ENCODE peak calls at places on chromosome 2, in six cellular contexts. E, X, N, Q, B and L are unnamed samples.

GRCh38 chr2:43169987-43170732 is 56.2 kb downstream of the ZFP36L2 start:
- DNase-seq in E (no peak), X (peak), N (no peak), Q (no peak), B (no peak), L (no peak)

GRCh38 chr2:218152777-218153176 is 14.0 kb downstream of the CXCR1 start:
- DNase-seq in E (peak), X (no peak), N (no peak), Q (no peak), B (no peak), L (no peak)

GRCh38 chr2:16640867-16641266 is 24.8 kb downstream of the CYRIA start:
- DNase-seq in E (no peak), X (no peak), N (no peak), Q (peak), B (peak), L (no peak)

GRCh38 chr2:132715554-132715953 is 45.5 kb upstream of the LYPD1 start:
- DNase-seq in E (no peak), X (no peak), N (no peak), Q (no peak), B (no peak), L (no peak)

GRCh38 chr2:235047171-235048160 is 95.6 kb downstream of the SH3BP4 start:
- DNase-seq in E (no peak), X (no peak), N (no peak), Q (no peak), B (no peak), L (no peak)

GRCh38 chr2:43051316-43051715 is 175.1 kb downstream of the ZFP36L2 start:
- DNase-seq in E (no peak), X (no peak), N (no peak), Q (peak), B (peak), L (no peak)

GRCh38 chr2:45986509-45986908 is 310.7 kb upstream of the EPAS1 start:
- DNase-seq in E (no peak), X (no peak), N (no peak), Q (no peak), B (no peak), L (peak)

GRCh38 chr2:147641644-147642043 is 203.2 kb upstream of the ACVR2A start:
- DNase-seq in E (no peak), X (no peak), N (no peak), Q (peak), B (no peak), L (no peak)

GRCh38 chr2:211836409-211836808 is 702.2 kb downstream of the ERBB4 start:
- DNase-seq in E (no peak), X (no peak), N (no peak), Q (no peak), B (no peak), L (no peak)

GRCh38 chr2:25035537-25036220 is 6.2 kb upstream of the EFR3B start:
- DNase-seq in E (no peak), X (no peak), N (no peak), Q (no peak), B (no peak), L (no peak)

GRCh38 chr2:176637497-176638166 is 368.4 kb downstream of the MTX2 start:
- DNase-seq in E (peak), X (peak), N (peak), Q (peak), B (peak), L (no peak)

GRCh38 chr2:21939961-21940360 is 816.2 kb downstream of the TDRD15 start:
- DNase-seq in E (no peak), X (no peak), N (no peak), Q (peak), B (peak), L (no peak)

GRCh38 chr2:25587361-25587760 is 86.0 kb downstream of the DTNB start:
- DNase-seq in E (no peak), X (no peak), N (no peak), Q (peak), B (peak), L (no peak)

GRCh38 chr2:143246246-143246645 is 117.0 kb downstream of the ARHGAP15 start:
- DNase-seq in E (no peak), X (no peak), N (no peak), Q (no peak), B (no peak), L (no peak)
- H2BK15ac ChIP-seq in E (no peak), X (no peak), N (no peak), Q (no peak), B (no peak), L (no peak)

GRCh38 chr2:168397629-168398028 is 58.4 kb upstream of the CERS6 start:
- DNase-seq in E (no peak), X (no peak), N (no peak), Q (no peak), B (no peak), L (no peak)
- H2BK15ac ChIP-seq in E (no peak), X (no peak), N (no peak), Q (no peak), B (no peak), L (no peak)

DNA sequence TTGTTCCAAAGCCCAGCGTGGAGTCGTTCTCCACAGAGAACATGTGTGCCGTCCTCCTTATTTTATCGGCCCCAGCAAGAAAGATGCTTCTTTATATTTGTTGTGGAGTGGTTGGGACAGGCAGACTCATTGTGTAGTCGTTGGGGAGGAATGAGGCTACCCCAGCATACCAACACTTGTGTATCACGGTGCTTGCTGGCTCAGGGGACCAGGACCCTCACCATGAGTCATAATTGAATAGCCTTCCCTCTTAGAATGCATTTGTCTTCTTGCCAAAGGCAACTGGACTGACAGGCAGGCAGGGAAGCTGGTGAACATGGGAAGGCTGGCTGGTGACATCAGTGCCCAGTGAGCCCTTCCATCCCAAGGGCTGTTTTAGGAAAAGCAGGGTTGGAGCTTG is 4.7 kb downstream of the CAPN10 start:
- DNase-seq in E (no peak), X (no peak), N (no peak), Q (peak), B (no peak), L (no peak)
- H2BK15ac ChIP-seq in E (no peak), X (no peak), N (no peak), Q (no peak), B (no peak), L (no peak)

GRCh38 chr2:929965-930364 is 20.7 kb upstream of the SNTG2 start:
- DNase-seq in E (no peak), X (no peak), N (no peak), Q (no peak), B (no peak), L (peak)
- H2BK15ac ChIP-seq in E (no peak), X (no peak), N (no peak), Q (no peak), B (no peak), L (peak)

DNA sequence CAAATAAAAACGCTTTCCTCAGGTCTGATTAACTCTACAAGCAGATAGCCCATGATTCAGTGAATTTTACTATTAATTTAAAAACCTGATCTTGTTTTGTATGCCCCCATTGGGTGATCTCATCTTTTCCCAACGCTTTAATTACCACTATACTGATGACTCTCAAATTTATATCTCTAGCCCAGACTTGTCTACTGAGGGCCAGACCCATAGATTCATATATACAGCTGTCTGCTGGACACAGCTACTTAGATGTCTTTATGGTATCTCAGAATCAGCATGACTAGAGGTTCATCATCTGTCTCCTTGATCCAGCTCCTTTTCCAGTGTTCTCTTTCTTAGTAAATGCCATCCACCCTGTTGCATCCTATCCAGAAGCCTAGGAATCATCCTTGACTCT is 33.8 kb downstream of the TAF1B start:
- DNase-seq in E (no peak), X (no peak), N (no peak), Q (no peak), B (no peak), L (no peak)
- H2BK15ac ChIP-seq in E (no peak), X (no peak), N (no peak), Q (no peak), B (no peak), L (no peak)

DNA sequence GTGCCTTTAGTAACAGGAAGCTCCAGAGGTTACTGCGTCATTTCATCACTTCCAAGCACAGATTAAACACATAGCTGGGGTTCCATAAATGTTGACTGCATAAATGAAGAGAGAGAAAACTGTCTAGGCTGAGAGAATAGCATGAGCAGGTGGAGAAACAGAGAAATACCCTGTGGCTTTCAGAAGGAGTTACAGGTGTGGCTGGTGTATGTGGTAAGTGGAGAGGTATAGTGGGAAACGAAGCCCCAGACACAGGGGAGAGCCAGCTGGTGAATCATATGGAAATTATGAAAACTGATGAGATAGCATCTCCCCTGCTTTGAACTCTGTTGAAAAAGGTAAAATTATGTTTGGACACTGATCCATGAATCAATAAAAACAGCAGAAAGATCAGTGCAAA is 807.4 kb upstream of the POU3F3 start:
- DNase-seq in E (no peak), X (no peak), N (no peak), Q (no peak), B (no peak), L (no peak)
- H2BK15ac ChIP-seq in E (no peak), X (no peak), N (no peak), Q (no peak), B (no peak), L (no peak)